ENCODE peak calls at places on chromosome 22, in seven cellular contexts. V is stimulated activated CD8-positive, alpha-beta memory T cell treated with anti-CD3 and anti-CD28 coated beads, Interleukin-7, amount 100 ng/mL, for 1 hour; K is naive thymus-derived CD4-positive, alpha-beta T cell; Z is NCI-H1417; I is activated effector memory CD4-positive, alpha-beta T cell treated with anti-CD3 and anti-CD28 coated beads, Interleukin-2, amount 50 U/mL, for 16 hours; M is AG09319; X is tibial artery. B is an unnamed sample.

GRCh38 chr22:43876866-43877509 is 14.7 kb upstream of the SULT4A1 start:
- DNase-seq in I (no peak), X (no peak), M (no peak), Z (no peak), K (no peak), V (no peak), B (no peak)

GRCh38 chr22:35051034-35051535 is 14.9 kb upstream of the ISX start:
- DNase-seq in M (no peak), Z (no peak), X (no peak), I (no peak), V (no peak), K (no peak), B (no peak)

GRCh38 chr22:45915151-45915550 is 61.8 kb downstream of the WNT7B start:
- DNase-seq in K (no peak), Z (no peak), I (no peak), M (no peak), V (no peak), X (no peak), B (no peak)

GRCh38 chr22:43014876-43015676 is at the start of gene PACSIN2:
- DNase-seq in X (peak), M (peak), Z (peak), V (peak), K (peak), I (peak), B (peak)

GRCh38 chr22:22341736-22342135 is 97.2 kb downstream of the VPREB1 start:
- DNase-seq in M (no peak), K (no peak), Z (no peak), I (no peak), V (no peak), X (no peak), B (no peak)

GRCh38 chr22:49749885-49750510 is 77.7 kb downstream of the BRD1 start:
- DNase-seq in K (peak), I (peak), Z (no peak), M (no peak), X (peak), V (no peak), B (no peak)

GRCh38 chr22:20114506-20115475 is 1.1 kb upstream of the RANBP1 start:
- DNase-seq in X (no peak), K (no peak), M (no peak), Z (no peak), V (no peak), I (no peak), B (no peak)

GRCh38 chr22:23282089-23282501 is 101.8 kb downstream of the BCR start:
- DNase-seq in Z (no peak), I (no peak), V (no peak), K (no peak), M (no peak), X (peak), B (peak)

GRCh38 chr22:37051629-37052385 is at the start of gene KCTD17:
- DNase-seq in I (peak), X (peak), V (peak), K (peak), Z (peak), M (peak), B (peak)

GRCh38 chr22:29520851-29521250 is 32.7 kb downstream of the THOC5 start:
- DNase-seq in Z (no peak), M (no peak), V (no peak), I (no peak), X (no peak), K (no peak), B (peak)

GRCh38 chr22:42368379-42369249 is 63.6 kb downstream of the NFAM1 start:
- DNase-seq in M (no peak), V (no peak), X (peak), I (peak), Z (peak), K (peak), B (no peak)

GRCh38 chr22:36937319-36938027 is 24.0 kb downstream of the CSF2RB start:
- DNase-seq in Z (no peak), M (no peak), X (no peak), I (no peak), K (no peak), V (no peak), B (no peak)

GRCh38 chr22:23678133-23678532 is 12.7 kb upstream of the RGL4 start:
- DNase-seq in M (no peak), Z (no peak), K (no peak), I (no peak), V (no peak), X (peak), B (no peak)

GRCh38 chr22:43014062-43014875 is 680 bp downstream of the PACSIN2 start:
- DNase-seq in K (peak), M (no peak), I (peak), X (peak), V (no peak), Z (peak), B (peak)